ENCODE peak calls at places on chromosomes 7 and 10, in five cellular contexts. R, P, S, N and E are unnamed samples.

GRCh38 chr10:78976825-78977760 is 91.7 kb upstream of the ZMIZ1 start:
- DNase-seq in R (no peak), P (no peak), N (no peak), S (no peak), E (no peak)

GRCh38 chr10:48551796-48552591 is 52.9 kb downstream of the ARHGAP22 start:
- DNase-seq in N (peak; percentile 68), P (peak; percentile 79), R (peak; percentile 87), S (peak; percentile 59), E (peak; percentile 44)

GRCh38 chr10:14812271-14812670 is 25.6 kb downstream of the CDNF start:
- DNase-seq in P (no peak), N (no peak), S (peak; percentile 15), R (no peak), E (peak; percentile 27)

GRCh38 chr7:154394804-154395203 is 342.6 kb downstream of the DPP6 start:
- DNase-seq in S (no peak), R (no peak), P (no peak), N (no peak), E (no peak)

GRCh38 chr10:79239275-79239779 is 107.9 kb upstream of the PPIF start:
- DNase-seq in N (no peak), P (no peak), R (peak; percentile 50), S (peak; percentile 80), E (peak; percentile 64)

GRCh38 chr7:96219382-96220130 is 102.3 kb downstream of the SLC25A13 start:
- DNase-seq in N (peak; percentile 59), P (no peak), S (peak; percentile 60), R (peak; percentile 44), E (no peak)

GRCh38 chr7:69953319-69954067 is 355.2 kb downstream of the AUTS2 start:
- DNase-seq in P (peak; percentile 86), S (no peak), N (no peak), R (no peak), E (no peak)

GRCh38 chr10:120776442-120776841 is 74.7 kb upstream of the WDR11 start:
- DNase-seq in R (peak; percentile 54), S (no peak), N (no peak), P (no peak), E (no peak)

GRCh38 chr7:5528071-5528814 is 104.6 kb upstream of the TNRC18 start:
- DNase-seq in N (peak; percentile 30), S (peak; percentile 36), P (peak; percentile 13), R (no peak), E (no peak)

GRCh38 chr7:39589323-39590111 is 23.3 kb downstream of the YAE1 start:
- DNase-seq in R (no peak), S (peak; percentile 84), P (no peak), N (peak; percentile 99), E (peak; percentile 70)

GRCh38 chr10:35639651-35640311 is 2.3 kb downstream of the FZD8 start:
- DNase-seq in P (no peak), R (peak; percentile 53), N (peak; percentile 48), S (peak; percentile 70), E (peak; percentile 74)

GRCh38 chr7:119065966-119066365 is 841.5 kb downstream of the ANKRD7 start:
- DNase-seq in S (no peak), P (no peak), N (no peak), R (no peak), E (no peak)

GRCh38 chr7:69465262-69465661 is 133.0 kb upstream of the AUTS2 start:
- DNase-seq in N (no peak), P (no peak), S (no peak), R (no peak), E (no peak)

GRCh38 chr10:7526017-7526400 is 115.2 kb upstream of the SFMBT2 start:
- DNase-seq in R (no peak), N (no peak), P (no peak), S (no peak), E (peak; percentile 56)

GRCh38 chr7:92034116-92034515 is 93.5 kb downstream of the AKAP9 start:
- DNase-seq in S (peak; percentile 50), P (no peak), R (no peak), N (no peak), E (no peak)

GRCh38 chr7:30274641-30275040 is 9.8 kb upstream of the ZNRF2 start:
- DNase-seq in N (no peak), R (no peak), S (no peak), P (peak; percentile 71), E (no peak)
- H2AFZ ChIP-seq in N (no peak overlapping the region), R (no peak overlapping the region), S (no peak overlapping the region), P (peak overlapping the region; percentile 96), E (no peak overlapping the region)

GRCh38 chr7:25242678-25243077 is 14.4 kb upstream of the NPVF start:
- DNase-seq in R (no peak), S (no peak), N (no peak), P (no peak), E (no peak)

GRCh38 chr7:25240896-25241295 is 12.6 kb upstream of the NPVF start:
- DNase-seq in P (no peak), R (no peak), N (no peak), S (no peak), E (no peak)

GRCh38 chr7:25238056-25238745 is 9.9 kb upstream of the NPVF start:
- DNase-seq in P (no peak), S (no peak), N (no peak), R (no peak), E (no peak)

GRCh38 chr7:25239888-25240287 is 11.6 kb upstream of the NPVF start:
- DNase-seq in R (no peak), S (no peak), P (no peak), N (no peak), E (no peak)

DNA sequence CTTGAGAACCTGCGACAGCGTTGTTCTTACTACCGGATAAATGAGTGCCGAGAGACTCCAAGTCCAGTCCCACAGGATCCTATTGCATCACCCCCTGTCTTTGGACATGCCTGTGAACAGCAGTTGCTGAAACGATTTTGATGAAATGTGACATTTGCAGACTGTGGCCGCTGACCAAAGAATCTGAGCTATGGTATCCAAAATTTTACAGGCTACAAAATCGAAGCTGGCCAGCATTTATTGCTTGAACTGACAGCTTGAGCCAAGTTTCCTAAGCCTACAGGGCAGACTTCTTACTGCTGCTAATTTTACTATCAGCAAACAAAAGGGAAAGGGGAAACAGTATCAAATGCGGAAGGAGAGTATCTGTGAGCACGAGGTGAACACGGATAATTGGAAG is 12.1 kb upstream of the NPVF start:
- DNase-seq in R (no peak), S (no peak), P (no peak), N (no peak), E (no peak)
- H2AFZ ChIP-seq in R (no peak overlapping the region), S (no peak overlapping the region), P (no peak overlapping the region), N (no peak overlapping the region), E (no peak overlapping the region)

GRCh38 chr7:17495655-17496396 is 197.4 kb downstream of the AHR start:
- DNase-seq in P (no peak), R (no peak), N (no peak), S (no peak), E (no peak)

GRCh38 chr7:17500718-17501117 is 202.3 kb downstream of the AHR start:
- DNase-seq in P (no peak), N (no peak), R (no peak), S (no peak), E (no peak)

GRCh38 chr7:17497136-17497535 is 198.7 kb downstream of the AHR start:
- DNase-seq in S (no peak), R (no peak), N (no peak), P (no peak), E (no peak)

GRCh38 chr7:17498230-17498629 is 199.8 kb downstream of the AHR start:
- DNase-seq in S (no peak), P (no peak), N (no peak), R (no peak), E (no peak)

DNA sequence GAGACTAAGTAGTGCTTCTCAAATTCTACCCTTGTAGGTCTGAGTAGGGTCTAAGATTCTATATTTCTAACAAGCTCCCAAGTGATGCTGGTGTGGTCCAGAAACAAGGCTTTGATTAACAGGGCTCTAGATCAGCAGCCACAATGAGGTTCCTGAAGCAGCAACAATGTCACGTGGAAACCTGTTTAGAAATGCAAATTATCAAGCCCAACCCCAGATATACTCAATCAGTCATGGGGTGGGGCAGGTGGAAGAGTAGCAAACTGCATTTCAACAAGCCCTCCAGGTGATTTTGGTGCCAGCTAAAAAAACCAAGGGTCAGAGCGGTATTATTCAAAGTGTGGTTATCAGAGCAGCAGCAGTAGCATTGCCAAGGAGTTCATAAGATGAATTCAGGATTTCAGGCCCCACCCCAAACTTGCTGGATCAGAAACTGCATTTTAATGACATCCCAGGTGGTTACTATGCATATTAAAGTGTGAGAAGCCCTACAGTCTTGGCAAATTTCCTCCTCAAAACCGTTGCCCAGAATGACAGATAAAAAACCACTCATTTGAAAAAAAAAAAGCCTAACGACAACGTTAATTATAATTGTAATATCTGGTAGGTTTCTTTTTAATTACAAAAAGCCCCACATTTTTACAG is 199.2 kb downstream of the AHR start:
- DNase-seq in R (no peak), P (no peak), S (no peak), N (no peak), E (no peak)
- H2AFZ ChIP-seq in R (no peak overlapping the region), P (no peak overlapping the region), S (no peak overlapping the region), N (no peak overlapping the region), E (no peak overlapping the region)

DNA sequence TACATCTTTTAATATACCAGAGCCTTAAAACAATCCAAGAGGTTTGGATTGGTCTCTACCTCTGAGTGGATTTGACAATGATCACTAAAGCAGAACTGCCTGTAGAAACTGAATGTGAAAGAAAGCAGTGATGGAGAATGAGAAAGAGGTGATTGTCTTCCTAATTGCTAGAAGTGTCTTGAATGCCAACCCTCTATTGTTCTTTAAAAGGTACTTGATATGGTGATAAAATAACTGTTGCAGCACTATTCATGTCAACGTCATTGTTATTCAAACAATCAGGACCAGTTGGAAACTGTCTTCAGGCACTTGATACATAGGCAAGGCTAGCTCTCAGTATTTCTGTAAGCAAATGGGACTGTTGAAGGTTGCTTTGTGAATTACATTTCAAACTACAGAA is 47.9 kb upstream of the ITPRID1 start:
- DNase-seq in R (no peak), P (no peak), S (no peak), N (no peak), E (no peak)
- H2AFZ ChIP-seq in R (no peak overlapping the region), P (no peak overlapping the region), S (no peak overlapping the region), N (no peak overlapping the region), E (no peak overlapping the region)

GRCh38 chr10:70169661-70170364 is 501 bp downstream of the SAR1A start:
- DNase-seq in S (no peak), N (peak; percentile 50), R (peak; percentile 41), P (peak; percentile 37), E (no peak)

GRCh38 chr10:70176441-70176840 is 6.1 kb upstream of the SAR1A start:
- DNase-seq in S (peak; percentile 26), P (no peak), N (no peak), R (no peak), E (no peak)

GRCh38 chr10:70175516-70175915 is 5.2 kb upstream of the SAR1A start:
- DNase-seq in N (no peak), P (no peak), R (no peak), S (no peak), E (no peak)

GRCh38 chr10:70178139-70178725 is 7.9 kb upstream of the SAR1A start:
- DNase-seq in P (no peak), R (no peak), N (no peak), S (no peak), E (no peak)

GRCh38 chr10:70174058-70174741 is 3.9 kb upstream of the SAR1A start:
- DNase-seq in S (no peak), P (peak; percentile 77), R (no peak), N (peak; percentile 37), E (no peak)
- H2AFZ ChIP-seq in S (peak overlapping the region; percentile 87), P (peak overlapping the region; percentile 100), R (peak overlapping the region; percentile 36), N (peak overlapping the region; percentile 93), E (no peak overlapping the region)

GRCh38 chr10:44963772-44964633 is 4.4 kb downstream of the RASSF4 start:
- DNase-seq in R (no peak), S (no peak), N (no peak), P (peak; percentile 63), E (peak; percentile 48)
- H2AFZ ChIP-seq in R (peak overlapping the region; percentile 11), S (peak overlapping the region; percentile 75), N (no peak overlapping the region), P (peak overlapping the region; percentile 60), E (no peak overlapping the region)

GRCh38 chr10:62632071-62632809 is 172.3 kb upstream of the ADO start:
- DNase-seq in R (no peak), N (no peak), S (no peak), P (peak; percentile 85), E (no peak)
- H2AFZ ChIP-seq in R (no peak overlapping the region), N (no peak overlapping the region), S (no peak overlapping the region), P (peak overlapping the region; percentile 91), E (no peak overlapping the region)